ENCODE peak calls at places on chromosomes 7 and 10, in five cellular contexts. B, V, H, A and D are unnamed samples.
A peak's percentile ranks its signal among the peaks of the same experiment; 100 is the strongest.

GRCh38 chr10:131215776-131216175 is 95.7 kb downstream of the TCERG1L start:
- DNase-seq in A (no peak), H (no peak), B (no peak), V (no peak), D (no peak)

GRCh38 chr10:69629519-69629896 is 539 bp upstream of the FAM241B start:
- DNase-seq in V (no peak), B (no peak), H (no peak), A (no peak), D (no peak)

GRCh38 chr10:69056129-69056528 is 31.8 kb upstream of the SRGN start:
- DNase-seq in V (no peak), A (no peak), H (no peak), B (no peak), D (no peak)

GRCh38 chr7:38796636-38797501 is 112.1 kb downstream of the VPS41 start:
- DNase-seq in B (peak; percentile 27), A (peak; percentile 70), H (peak; percentile 15), V (peak; percentile 27), D (peak; percentile 67)

GRCh38 chr7:80002865-80003264 is 131.8 kb upstream of the GNAI1 start:
- DNase-seq in A (no peak), H (no peak), B (no peak), V (no peak), D (no peak)

GRCh38 chr7:107319724-107320228 is 150.1 kb upstream of the GPR22 start:
- DNase-seq in B (no peak), V (no peak), A (no peak), H (no peak), D (no peak)

GRCh38 chr10:66833861-66834260 is 92.0 kb upstream of the LRRTM3 start:
- DNase-seq in H (no peak), B (no peak), A (no peak), V (no peak), D (no peak)

GRCh38 chr7:111729483-111729882 is 167.2 kb upstream of the IMMP2L start:
- DNase-seq in A (no peak), H (no peak), V (no peak), B (no peak), D (no peak)

GRCh38 chr10:73932625-73933112 is 21.7 kb downstream of the PLAU start:
- DNase-seq in B (no peak), V (no peak), A (no peak), H (no peak), D (no peak)

GRCh38 chr10:7891634-7892033 is 73.3 kb downstream of the TAF3 start:
- DNase-seq in B (no peak), V (peak; percentile 14), H (no peak), A (no peak), D (no peak)

GRCh38 chr7:132614428-132615076 is 38.3 kb upstream of the PLXNA4 start:
- DNase-seq in B (no peak), V (no peak), H (no peak), A (peak; percentile 51), D (peak; percentile 43)

GRCh38 chr10:69211524-69211923 is 8.6 kb upstream of the HKDC1 start:
- DNase-seq in H (no peak), V (no peak), B (no peak), A (no peak), D (no peak)

GRCh38 chr10:46516660-46517416 is 39.6 kb downstream of the GPRIN2 start:
- DNase-seq in V (peak; percentile 80), H (peak; percentile 97), A (peak; percentile 11), B (no peak), D (peak; percentile 70)

GRCh38 chr7:66514050-66514449 is 114.6 kb upstream of the KCTD7 start:
- DNase-seq in B (no peak), A (no peak), H (no peak), V (no peak), D (no peak)

GRCh38 chr10:43226851-43227845 is 39.7 kb downstream of the RASGEF1A start:
- DNase-seq in V (no peak), B (no peak), H (no peak), A (no peak), D (no peak)

GRCh38 chr10:84783386-84783785 is 455.0 kb downstream of the CCSER2 start:
- DNase-seq in H (peak; percentile 23), V (peak; percentile 2), B (no peak), A (peak; percentile 55), D (peak; percentile 71)

GRCh38 chr10:133043541-133044225 is 44.0 kb upstream of the ADGRA1 start:
- DNase-seq in H (no peak), A (no peak), V (no peak), B (no peak), D (no peak)

GRCh38 chr7:131546126-131546525 is 10.3 kb downstream of the PODXL start:
- DNase-seq in H (no peak), B (no peak), A (no peak), V (no peak), D (no peak)

GRCh38 chr10:111119637-111120036 is 42.8 kb downstream of the ADRA2A start:
- DNase-seq in V (no peak), B (no peak), A (no peak), H (no peak), D (no peak)

GRCh38 chr7:128189231-128189930 is 51.7 kb upstream of the LEP start:
- DNase-seq in V (no peak), H (no peak), A (no peak), B (no peak), D (no peak)

GRCh38 chr7:8065356-8065813 is 96.8 kb downstream of the GLCCI1 start:
- DNase-seq in B (no peak), A (no peak), V (peak; percentile 98), H (no peak), D (no peak)

GRCh38 chr10:50653142-50653541 is 29.4 kb upstream of the SGMS1 start:
- DNase-seq in B (peak; percentile 30), A (peak; percentile 29), V (peak; percentile 6), H (no peak), D (peak; percentile 26)

GRCh38 chr10:16944081-16944922 is 127.1 kb upstream of the RSU1 start:
- DNase-seq in B (no peak), V (peak; percentile 72), H (no peak), A (no peak), D (peak; percentile 38)

GRCh38 chr10:13349776-13350274 is 1.7 kb upstream of the SEPHS1 start:
- DNase-seq in V (peak; percentile 46), B (peak; percentile 28), H (no peak), A (peak; percentile 71), D (peak; percentile 81)

GRCh38 chr10:29736325-29737208 is 101.8 kb upstream of the SVIL start:
- DNase-seq in B (peak; percentile 25), H (peak; percentile 81), A (peak; percentile 80), V (peak; percentile 50), D (peak; percentile 89)

GRCh38 chr10:4068255-4069028 is 283.4 kb upstream of the KLF6 start:
- DNase-seq in V (no peak), A (no peak), H (no peak), B (no peak), D (no peak)

GRCh38 chr7:23074443-23075244 is 30.9 kb upstream of the KLHL7 start:
- DNase-seq in H (no peak), B (no peak), V (peak; percentile 29), A (no peak), D (peak; percentile 24)

GRCh38 chr10:95814011-95814727 is 58.2 kb downstream of the ENTPD1 start:
- DNase-seq in A (peak; percentile 26), H (no peak), B (no peak), V (peak; percentile 93), D (no peak)

DNA sequence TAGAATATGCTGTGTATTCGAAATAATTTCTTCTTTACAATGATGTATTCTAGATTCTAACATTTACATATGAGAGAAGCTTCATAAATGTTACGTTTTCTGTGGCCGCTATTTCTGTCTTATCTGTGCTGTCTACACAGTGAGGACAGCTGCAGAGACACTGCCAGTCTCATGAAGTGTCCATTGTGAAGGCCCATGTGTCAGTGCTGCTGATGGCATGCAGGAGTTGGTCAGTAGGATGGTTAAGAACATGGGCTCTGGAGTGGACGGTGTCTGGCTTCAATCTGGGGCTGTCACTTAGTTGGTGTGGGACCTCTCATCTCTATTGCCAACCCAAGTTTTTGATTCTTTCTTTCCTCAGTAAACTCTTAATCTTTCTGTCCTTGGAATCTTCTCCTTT is 137.3 kb downstream of the SDK1 start:
- DNase-seq in A (no peak), V (no peak), H (no peak), B (no peak), D (no peak)
- H3K4me3 ChIP-seq in A (no peak overlapping the region), V (no peak overlapping the region), H (no peak overlapping the region), B (no peak overlapping the region), D (no peak overlapping the region)

DNA sequence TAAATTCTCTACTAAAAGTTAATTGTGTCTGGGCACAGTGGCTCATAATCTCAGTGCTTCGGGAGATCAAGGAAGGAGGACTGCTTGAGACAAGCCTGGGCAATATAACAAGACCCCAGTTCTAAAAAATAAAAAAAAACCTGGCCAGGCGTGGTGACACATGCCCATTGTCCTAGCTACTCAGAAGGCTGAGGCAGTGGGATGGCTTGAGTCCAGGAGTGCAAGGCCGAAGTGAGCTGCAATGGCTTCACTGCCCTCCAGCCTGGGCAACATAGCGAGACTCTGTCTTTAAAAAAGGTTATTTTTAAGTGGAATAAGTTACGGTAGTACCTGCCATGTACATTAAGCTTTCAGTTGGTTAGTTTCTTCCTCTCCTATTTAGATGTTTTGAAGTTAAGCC is 28.9 kb downstream of the CDK14 start:
- DNase-seq in H (no peak), A (no peak), V (no peak), B (no peak), D (no peak)
- H3K4me1 ChIP-seq in H (no peaks in the 10 kb centered on the region), A (no peaks in the 10 kb centered on the region), V (peaks cover 35% of the 10 kb centered on the region), B (no peaks in the 10 kb centered on the region), D (peaks cover 22% of the 10 kb centered on the region)

GRCh38 chr10:71216751-71217265 is 4.4 kb downstream of the UNC5B start:
- DNase-seq in B (no peak), A (no peak), V (no peak), H (no peak), D (no peak)

GRCh38 chr10:71218833-71219120 is 6.4 kb downstream of the UNC5B start:
- DNase-seq in A (no peak), B (no peak), V (no peak), H (no peak), D (no peak)

GRCh38 chr10:71217266-71218045 is 5.1 kb downstream of the UNC5B start:
- DNase-seq in A (peak; percentile 52), B (no peak), V (no peak), H (no peak), D (peak; percentile 67)

GRCh38 chr10:71219918-71220688 is 7.7 kb downstream of the UNC5B start:
- DNase-seq in A (no peak), H (no peak), V (no peak), B (no peak), D (no peak)

DNA sequence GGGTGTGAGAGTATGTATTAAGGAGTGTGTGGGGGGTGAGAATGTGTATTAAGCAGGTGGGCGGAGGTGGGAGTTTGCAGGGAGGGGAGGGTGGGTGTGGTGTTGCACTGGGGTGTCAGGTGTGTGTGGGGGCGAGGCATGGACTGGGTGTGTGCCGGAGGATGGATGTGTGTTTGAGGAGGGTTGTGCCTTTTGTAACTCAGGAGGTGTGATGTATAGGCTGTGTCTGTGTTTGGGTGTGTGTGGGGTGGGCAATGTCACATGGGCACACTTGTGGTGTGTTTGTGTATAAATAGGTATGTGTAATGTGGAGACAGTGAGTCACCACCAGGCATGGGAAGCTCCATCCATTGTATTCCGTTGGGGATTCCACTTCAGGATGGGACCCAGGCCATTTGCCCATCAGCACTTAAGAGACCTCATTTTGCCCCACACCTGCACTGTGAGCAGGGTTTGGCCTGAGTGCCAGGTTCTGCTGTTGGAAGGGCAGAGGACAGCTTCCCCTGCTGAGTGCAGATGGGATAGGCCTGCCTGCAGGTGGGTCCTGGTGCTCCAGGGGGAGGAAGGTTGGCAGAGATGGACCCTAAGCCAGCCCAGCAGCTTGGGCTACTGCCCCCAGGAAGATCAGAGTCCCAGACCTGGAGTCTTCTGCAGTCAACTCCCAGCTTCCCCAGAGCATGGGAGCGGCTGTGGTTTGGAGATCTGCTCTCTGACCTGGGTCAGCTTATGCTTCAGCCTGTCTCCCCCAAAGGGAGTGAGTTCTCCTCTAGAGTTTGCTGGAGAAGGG is 5.9 kb downstream of the UNC5B start:
- DNase-seq in H (no peak), B (no peak), A (no peak), V (peak; percentile 79), D (no peak)
- H3K4me3 ChIP-seq in H (peak overlapping the region; percentile 42), B (no peak overlapping the region), A (no peak overlapping the region), V (peak overlapping the region; percentile 57), D (no peak overlapping the region)

GRCh38 chr7:4715385-4715770 is 33.3 kb downstream of the FOXK1 start:
- DNase-seq in B (no peak), H (no peak), A (no peak), V (peak; percentile 90), D (no peak)
- H3K4me1 ChIP-seq in B (peaks cover 5% of the 10 kb centered on the region), H (peaks cover 47% of the 10 kb centered on the region), A (no peaks in the 10 kb centered on the region), V (peaks cover 27% of the 10 kb centered on the region), D (peaks cover 15% of the 10 kb centered on the region)